ENCODE peak calls at places on chromosome 21, in seven cellular contexts. G is dorsolateral prefrontal cortex; O is stimulated activated CD8-positive, alpha-beta memory T cell treated with anti-CD3 and anti-CD28 coated beads, Interleukin-7, amount 100 ng/mL, for 1 hour; M is GM23248; X is progenitor cell of endocrine pancreas; A is NCI-H1092 treated with DMSO at 0.1 percent for 48 hours; N is HuH-7.5. B is an unnamed sample.

GRCh38 chr21:17903029-17903806 is 84.1 kb upstream of the C21orf91 start:
- DNase-seq in X (no peak), A (peak; percentile 59), N (no peak), G (no peak), M (peak; percentile 59), O (no peak), B (peak; percentile 38)

GRCh38 chr21:44874497-44875331 is 1.2 kb upstream of the PTTG1IP start:
- DNase-seq in N (no peak), G (peak; percentile 20), X (no peak), A (peak; percentile 45), O (no peak), M (peak; percentile 55), B (no peak)

GRCh38 chr21:15211491-15212133 is 146.8 kb upstream of the NRIP1 start:
- DNase-seq in X (no peak), O (no peak), G (no peak), A (no peak), M (no peak), N (peak; percentile 39), B (no peak)

GRCh38 chr21:25809013-25809412 is 74.2 kb downstream of the GABPA start:
- DNase-seq in A (no peak), M (peak; percentile 36), X (no peak), N (no peak), O (no peak), G (no peak), B (no peak)

GRCh38 chr21:45470087-45470515 is 65.1 kb downstream of the COL18A1 start:
- DNase-seq in O (no peak), A (no peak), G (no peak), N (no peak), X (no peak), M (peak; percentile 12), B (no peak)

GRCh38 chr21:27371688-27372331 is 404.9 kb upstream of the ADAMTS5 start:
- DNase-seq in O (no peak), N (no peak), A (no peak), X (no peak), M (no peak), G (no peak), B (no peak)

GRCh38 chr21:46056450-46056903 is 41.4 kb upstream of the COL6A2 start:
- DNase-seq in M (peak; percentile 93), X (no peak), G (no peak), O (no peak), N (no peak), A (no peak), B (no peak)

GRCh38 chr21:45630066-45630694 is 13.3 kb upstream of the PCBP3 start:
- DNase-seq in A (no peak), O (no peak), N (no peak), M (no peak), G (no peak), X (no peak), B (no peak)

GRCh38 chr21:37139902-37140301 is 66.8 kb downstream of the TTC3 start:
- DNase-seq in A (no peak), N (no peak), G (no peak), O (no peak), M (peak; percentile 36), X (no peak), B (no peak)

B was measured in NCI-H2171 treated with DMSO at 0.1 percent for 48 hours.